ENCODE peak calls at places on chromosomes 5 and 9, in six cellular contexts. F is stimulated activated CD8-positive, alpha-beta memory T cell treated with anti-CD3 and anti-CD28 coated beads, Interleukin-4, amount 100 ng/mL, for 1 hour; I is NCI-H1694 treated with DMSO at 0.1 percent for 48 hours; J is mesothelial cell of epicardium; V is left ventricle myocardium superior; N is mucosa of descending colon. T is an unnamed sample.

GRCh38 chr5:139878093-139878492 is 82.5 kb downstream of the PSD2 start:
- DNase-seq in V (no peak), F (no peak), I (no peak), N (no peak), J (no peak), T (no peak)

GRCh38 chr9:79801459-79801858 is 229.7 kb downstream of the TLE4 start:
- DNase-seq in N (no peak), F (no peak), I (no peak), V (no peak), J (no peak), T (no peak)

GRCh38 chr5:103031607-103032006 is 88.3 kb downstream of the GIN1 start:
- DNase-seq in N (no peak), J (no peak), I (no peak), V (no peak), F (no peak), T (no peak)

GRCh38 chr5:159581502-159582249 is 251.4 kb upstream of the IL12B start:
- DNase-seq in F (no peak), N (no peak), J (no peak), I (peak; percentile 68), V (no peak), T (no peak)

GRCh38 chr9:76594764-76595410 is 135.9 kb downstream of the GCNT1 start:
- DNase-seq in J (no peak), F (no peak), N (no peak), V (no peak), I (no peak), T (no peak)

GRCh38 chr5:113489299-113489698 is 1.0 kb upstream of the MCC start:
- DNase-seq in N (no peak), F (no peak), J (no peak), V (no peak), I (no peak), T (no peak)

GRCh38 chr5:176381423-176381822 is 7.0 kb downstream of the NOP16 start:
- DNase-seq in J (no peak), N (no peak), F (no peak), I (no peak), V (peak; percentile 55), T (no peak)

GRCh38 chr5:150734579-150735384 is 24.0 kb downstream of the DCTN4 start:
- DNase-seq in N (peak; percentile 41), J (no peak), I (no peak), F (no peak), V (peak; percentile 55), T (no peak)

GRCh38 chr9:132301521-132301920 is 53.3 kb downstream of the SETX start:
- DNase-seq in F (no peak), J (no peak), N (no peak), I (no peak), V (no peak), T (no peak)

GRCh38 chr5:81269751-81270686 is 31.4 kb upstream of the ZCCHC9 start:
- DNase-seq in I (no peak), N (no peak), J (no peak), V (no peak), F (no peak), T (no peak)

GRCh38 chr5:146909496-146910068 is 31.0 kb upstream of the PPP2R2B start:
- DNase-seq in V (no peak), I (no peak), J (no peak), N (no peak), F (no peak), T (no peak)

GRCh38 chr9:100186356-100186755 is 87.3 kb downstream of the INVS start:
- DNase-seq in F (no peak), J (no peak), V (no peak), N (no peak), I (no peak), T (no peak)

GRCh38 chr9:114434878-114435311 is 47.1 kb upstream of the AKNA start:
- DNase-seq in I (peak; percentile 28), N (no peak), F (no peak), V (no peak), J (no peak), T (no peak)